ENCODE peak calls at places on chromosomes 12 and 14, in five cellular contexts. One of them, this sample, is unnamed.

GRCh38 chr14:68210729-68211299 is 391.2 kb downstream of the RAD51B start:
- DNase-seq in CD8-positive, alpha-beta T cell: peak
- DNase-seq in HFFc6: peak
- DNase-seq in activated CD4-positive, alpha-beta T cell treated with anti-CD3 and anti-CD28 coated beads, Interleukin-2, amount 50 U/mL, for 1 hour: peak
- DNase-seq in effector CD4-positive, alpha-beta T cell: peak
- DNase-seq in this sample: peak

GRCh38 chr12:105092336-105092735 is 8.1 kb upstream of the ALDH1L2 start:
- DNase-seq in CD8-positive, alpha-beta T cell: no peak
- DNase-seq in HFFc6: no peak
- DNase-seq in activated CD4-positive, alpha-beta T cell treated with anti-CD3 and anti-CD28 coated beads, Interleukin-2, amount 50 U/mL, for 1 hour: no peak
- DNase-seq in effector CD4-positive, alpha-beta T cell: no peak
- DNase-seq in this sample: no peak

GRCh38 chr12:54300732-54301427 is at the start of gene NFE2:
- DNase-seq in CD8-positive, alpha-beta T cell: peak
- DNase-seq in HFFc6: peak
- DNase-seq in activated CD4-positive, alpha-beta T cell treated with anti-CD3 and anti-CD28 coated beads, Interleukin-2, amount 50 U/mL, for 1 hour: peak
- DNase-seq in effector CD4-positive, alpha-beta T cell: no peak
- DNase-seq in this sample: peak

GRCh38 chr14:105050551-105050897 is 14.7 kb downstream of the GPR132 start:
- DNase-seq in CD8-positive, alpha-beta T cell: no peak
- DNase-seq in HFFc6: peak
- DNase-seq in activated CD4-positive, alpha-beta T cell treated with anti-CD3 and anti-CD28 coated beads, Interleukin-2, amount 50 U/mL, for 1 hour: no peak
- DNase-seq in effector CD4-positive, alpha-beta T cell: no peak
- DNase-seq in this sample: no peak

GRCh38 chr14:91968280-91968679 is 20.8 kb upstream of the FBLN5 start:
- DNase-seq in CD8-positive, alpha-beta T cell: peak
- DNase-seq in HFFc6: no peak
- DNase-seq in activated CD4-positive, alpha-beta T cell treated with anti-CD3 and anti-CD28 coated beads, Interleukin-2, amount 50 U/mL, for 1 hour: peak
- DNase-seq in effector CD4-positive, alpha-beta T cell: peak
- DNase-seq in this sample: no peak

GRCh38 chr12:79841248-79841877 is 93.5 kb downstream of the PPP1R12A start:
- DNase-seq in CD8-positive, alpha-beta T cell: no peak
- DNase-seq in HFFc6: no peak
- DNase-seq in activated CD4-positive, alpha-beta T cell treated with anti-CD3 and anti-CD28 coated beads, Interleukin-2, amount 50 U/mL, for 1 hour: no peak
- DNase-seq in effector CD4-positive, alpha-beta T cell: no peak
- DNase-seq in this sample: no peak

GRCh38 chr12:1217191-1217949 is 226.3 kb downstream of the ERC1 start:
- DNase-seq in CD8-positive, alpha-beta T cell: no peak
- DNase-seq in HFFc6: peak
- DNase-seq in activated CD4-positive, alpha-beta T cell treated with anti-CD3 and anti-CD28 coated beads, Interleukin-2, amount 50 U/mL, for 1 hour: no peak
- DNase-seq in effector CD4-positive, alpha-beta T cell: no peak
- DNase-seq in this sample: peak

GRCh38 chr14:35333797-35334743 is 41.9 kb downstream of the PSMA6 start:
- DNase-seq in CD8-positive, alpha-beta T cell: peak
- DNase-seq in HFFc6: no peak
- DNase-seq in activated CD4-positive, alpha-beta T cell treated with anti-CD3 and anti-CD28 coated beads, Interleukin-2, amount 50 U/mL, for 1 hour: no peak
- DNase-seq in effector CD4-positive, alpha-beta T cell: no peak
- DNase-seq in this sample: no peak

GRCh38 chr12:47797432-47797831 is 22.3 kb downstream of the HDAC7 start:
- DNase-seq in CD8-positive, alpha-beta T cell: peak
- DNase-seq in HFFc6: no peak
- DNase-seq in activated CD4-positive, alpha-beta T cell treated with anti-CD3 and anti-CD28 coated beads, Interleukin-2, amount 50 U/mL, for 1 hour: peak
- DNase-seq in effector CD4-positive, alpha-beta T cell: no peak
- DNase-seq in this sample: no peak

GRCh38 chr12:97047361-97047760 is 140.3 kb downstream of the NEDD1 start:
- DNase-seq in CD8-positive, alpha-beta T cell: no peak
- DNase-seq in HFFc6: no peak
- DNase-seq in activated CD4-positive, alpha-beta T cell treated with anti-CD3 and anti-CD28 coated beads, Interleukin-2, amount 50 U/mL, for 1 hour: no peak
- DNase-seq in effector CD4-positive, alpha-beta T cell: no peak
- DNase-seq in this sample: no peak

GRCh38 chr14:96711559-96712267 is 85.5 kb upstream of the VRK1 start:
- DNase-seq in CD8-positive, alpha-beta T cell: no peak
- DNase-seq in HFFc6: no peak
- DNase-seq in activated CD4-positive, alpha-beta T cell treated with anti-CD3 and anti-CD28 coated beads, Interleukin-2, amount 50 U/mL, for 1 hour: no peak
- DNase-seq in effector CD4-positive, alpha-beta T cell: no peak
- DNase-seq in this sample: no peak

GRCh38 chr12:104534857-104535248 is 78.1 kb downstream of the CHST11 start:
- DNase-seq in CD8-positive, alpha-beta T cell: no peak
- DNase-seq in HFFc6: no peak
- DNase-seq in activated CD4-positive, alpha-beta T cell treated with anti-CD3 and anti-CD28 coated beads, Interleukin-2, amount 50 U/mL, for 1 hour: no peak
- DNase-seq in effector CD4-positive, alpha-beta T cell: no peak
- DNase-seq in this sample: no peak